ENCODE peak calls at places on chromosome 11, in six cellular contexts. F, L, H, M, N and Z are unnamed samples.

GRCh38 chr11:2094354-2095197 is 44.6 kb downstream of the IGF2 start:
- DNase-seq in F (no peak), L (no peak), H (no peak), M (no peak), N (no peak), Z (no peak)

GRCh38 chr11:3808846-3809623 is 675 bp downstream of the PGAP2 start:
- DNase-seq in F (peak), L (peak), H (no peak), M (no peak), N (peak), Z (no peak)

GRCh38 chr11:110565690-110566336 is 136.1 kb downstream of the FDX1 start:
- DNase-seq in F (no peak), L (no peak), H (no peak), M (no peak), N (no peak), Z (no peak)

GRCh38 chr11:128707671-128708070 is 13.8 kb downstream of the FLI1 start:
- DNase-seq in F (no peak), L (no peak), H (no peak), M (no peak), N (no peak), Z (no peak)

GRCh38 chr11:63614136-63614664 is at the start of gene PLAAT3:
- DNase-seq in F (peak), L (peak), H (no peak), M (peak), N (no peak), Z (peak)

GRCh38 chr11:66335531-66336233 is 552 bp downstream of the RIN1 start:
- DNase-seq in F (peak), L (no peak), H (no peak), M (no peak), N (no peak), Z (no peak)

GRCh38 chr11:118144301-118144701 is 8.3 kb downstream of the SCN4B start:
- DNase-seq in F (no peak), L (no peak), H (no peak), M (no peak), N (no peak), Z (no peak)

GRCh38 chr11:75428301-75428724 is 4.7 kb downstream of the KLHL35 start:
- DNase-seq in F (peak), L (no peak), H (no peak), M (peak), N (peak), Z (no peak)

GRCh38 chr11:116948375-116948774 is 111.0 kb upstream of the APOA1 start:
- DNase-seq in F (no peak), L (peak), H (no peak), M (no peak), N (no peak), Z (no peak)

GRCh38 chr11:41879186-41879738 is 419.8 kb upstream of the LRRC4C start:
- DNase-seq in F (no peak), L (no peak), H (no peak), M (no peak), N (no peak), Z (no peak)

GRCh38 chr11:12361650-12362049 is 15.7 kb upstream of the PARVA start:
- DNase-seq in F (no peak), L (no peak), H (no peak), M (no peak), N (no peak), Z (no peak)

GRCh38 chr11:78218707-78219492 is 30.2 kb downstream of the USP35 start:
- DNase-seq in F (no peak), L (no peak), H (peak), M (no peak), N (no peak), Z (no peak)

GRCh38 chr11:65491614-65492386 is 7.0 kb upstream of the MALAT1 start:
- DNase-seq in F (no peak), L (peak), H (no peak), M (peak), N (peak), Z (no peak)

GRCh38 chr11:689630-690029 is 5.4 kb downstream of the DEAF1 start:
- DNase-seq in F (no peak), L (no peak), H (no peak), M (no peak), N (no peak), Z (no peak)

GRCh38 chr11:48031602-48032001 is 51.2 kb downstream of the PTPRJ start:
- DNase-seq in F (no peak), L (no peak), H (no peak), M (no peak), N (no peak), Z (no peak)

GRCh38 chr11:7600205-7600775 is 73.0 kb downstream of the CYB5R2 start:
- DNase-seq in F (no peak), L (peak), H (no peak), M (peak), N (peak), Z (no peak)

GRCh38 chr11:134819026-134819425 is 407.0 kb upstream of the B3GAT1 start:
- DNase-seq in F (peak), L (no peak), H (no peak), M (no peak), N (no peak), Z (no peak)

GRCh38 chr11:121341609-121342008 is 49.0 kb downstream of the SC5D start:
- DNase-seq in F (no peak), L (no peak), H (no peak), M (no peak), N (no peak), Z (no peak)

GRCh38 chr11:22775248-22775647 is 54.4 kb downstream of the SVIP start:
- DNase-seq in F (no peak), L (no peak), H (no peak), M (no peak), N (no peak), Z (no peak)

GRCh38 chr11:43399983-43400630 is 41.4 kb downstream of the TTC17 start:
- DNase-seq in F (no peak), L (no peak), H (no peak), M (no peak), N (no peak), Z (no peak)

GRCh38 chr11:67516806-67517205 is 6.4 kb downstream of the CABP2 start:
- DNase-seq in F (no peak), L (no peak), H (no peak), M (no peak), N (no peak), Z (no peak)

GRCh38 chr11:64499261-64500004 is 91.6 kb upstream of the SLC22A12 start:
- DNase-seq in F (no peak), L (no peak), H (no peak), M (no peak), N (no peak), Z (no peak)

GRCh38 chr11:108670381-108670930 is 5.6 kb downstream of the DDX10 start:
- DNase-seq in F (no peak), L (no peak), H (no peak), M (no peak), N (no peak), Z (no peak)

GRCh38 chr11:92267968-92268367 is 43.4 kb downstream of the FAT3 start:
- DNase-seq in F (no peak), L (no peak), H (no peak), M (no peak), N (no peak), Z (no peak)

GRCh38 chr11:103637250-103637649 is 399.2 kb upstream of the DDI1 start:
- DNase-seq in F (no peak), L (no peak), H (no peak), M (no peak), N (no peak), Z (no peak)

GRCh38 chr11:114820621-114821020 is 142.3 kb downstream of the NXPE2 start:
- DNase-seq in F (no peak), L (no peak), H (no peak), M (no peak), N (no peak), Z (no peak)

GRCh38 chr11:14413307-14414072 is 54.5 kb upstream of the RRAS2 start:
- DNase-seq in F (no peak), L (no peak), H (no peak), M (no peak), N (peak), Z (no peak)

GRCh38 chr11:18720811-18721575 is 5.0 kb downstream of the IGSF22 start:
- DNase-seq in F (peak), L (peak), H (peak), M (peak), N (no peak), Z (peak)

GRCh38 chr11:128725630-128726461 is 32.0 kb downstream of the FLI1 start:
- DNase-seq in F (no peak), L (no peak), H (no peak), M (no peak), N (peak), Z (no peak)

GRCh38 chr11:122633219-122633829 is 22.2 kb upstream of the UBASH3B start:
- DNase-seq in F (peak), L (no peak), H (no peak), M (peak), N (no peak), Z (no peak)

GRCh38 chr11:83970061-83970671 is 684.0 kb upstream of the CCDC90B start:
- DNase-seq in F (no peak), L (no peak), H (no peak), M (no peak), N (no peak), Z (no peak)

GRCh38 chr11:2262301-2263011 is 7.9 kb downstream of the ASCL2 start:
- DNase-seq in F (no peak), L (no peak), H (no peak), M (no peak), N (no peak), Z (no peak)

GRCh38 chr11:2443881-2444300 is 423 bp downstream of the TRPM5 start:
- DNase-seq in F (no peak), L (no peak), H (no peak), M (no peak), N (no peak), Z (no peak)

GRCh38 chr11:63613517-63614135 is 607 bp downstream of the PLAAT3 start:
- DNase-seq in F (peak), L (no peak), H (no peak), M (peak), N (no peak), Z (no peak)

GRCh38 chr11:76856571-76856970 is 4.1 kb upstream of the ACER3 start:
- DNase-seq in F (no peak), L (no peak), H (no peak), M (no peak), N (no peak), Z (no peak)

GRCh38 chr11:16186680-16187079 is 169.7 kb downstream of the SOX6 start:
- DNase-seq in F (no peak), L (no peak), H (no peak), M (no peak), N (no peak), Z (no peak)

GRCh38 chr11:14906614-14907392 is 14.8 kb upstream of the CYP2R1 start:
- DNase-seq in F (no peak), L (no peak), H (no peak), M (no peak), N (no peak), Z (no peak)

GRCh38 chr11:85941380-85941973 is 86.3 kb downstream of the CCDC83 start:
- DNase-seq in F (peak), L (no peak), H (no peak), M (peak), N (peak), Z (no peak)
- TF ChIP-seq CTCF in F (peak), L (peak), H (peak), M (peak), N (peak), Z (peak)

DNA sequence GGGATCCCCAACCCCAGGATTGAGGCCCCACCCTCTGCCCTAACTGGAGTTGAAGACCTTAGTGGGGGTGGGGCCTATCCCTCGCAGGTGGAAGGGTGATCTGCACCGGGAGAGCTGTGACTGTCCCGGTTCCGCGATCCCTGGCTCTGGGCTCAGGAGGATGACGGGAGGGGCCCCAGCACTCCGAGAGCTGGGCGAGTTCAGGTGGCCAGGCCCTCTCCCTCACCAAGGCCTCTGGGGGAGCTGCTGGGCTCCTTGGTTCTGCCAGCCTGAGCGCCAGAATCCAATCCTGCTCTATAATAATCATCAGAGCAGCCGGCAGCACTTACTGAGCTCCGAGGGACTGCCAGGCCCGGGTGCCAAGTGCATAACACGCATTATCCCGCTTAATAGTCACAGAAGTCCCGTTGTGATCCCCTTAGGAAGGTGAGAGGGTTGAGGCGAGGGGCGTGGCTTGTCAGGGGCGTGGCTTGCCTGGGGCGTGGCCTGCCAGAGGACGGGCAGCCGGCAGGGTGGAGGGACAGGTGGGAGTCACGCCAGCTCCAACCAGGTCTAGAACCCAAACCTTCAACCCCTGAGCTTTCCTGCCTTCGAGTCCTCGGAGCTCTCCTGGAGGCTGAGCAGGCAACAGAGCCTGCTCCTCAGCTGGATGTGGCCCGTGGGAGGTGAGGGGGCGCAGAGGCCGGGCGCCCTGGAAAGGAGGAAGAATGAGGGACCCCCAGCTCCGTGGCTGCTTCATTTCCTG is 7.2 kb upstream of the SYT7 start:
- DNase-seq in F (peak), L (peak), H (no peak), M (peak), N (no peak), Z (peak)
- TF ChIP-seq CTCF in F (peak), L (no peak), H (peak), M (no peak), N (peak), Z (peak)

GRCh38 chr11:10564692-10565318 is 3.7 kb downstream of the LYVE1 start:
- DNase-seq in F (no peak), L (no peak), H (no peak), M (peak), N (no peak), Z (no peak)
- TF ChIP-seq CTCF in F (peak), L (peak), H (peak), M (peak), N (peak), Z (no peak)

GRCh38 chr11:125224391-125225015 is 60.0 kb downstream of the PKNOX2 start:
- DNase-seq in F (peak), L (peak), H (no peak), M (peak), N (no peak), Z (no peak)
- TF ChIP-seq CTCF in F (peak), L (peak), H (peak), M (peak), N (peak), Z (peak)

GRCh38 chr11:89625171-89625570 is 84.9 kb upstream of the TRIM77 start:
- DNase-seq in F (peak), L (no peak), H (no peak), M (no peak), N (no peak), Z (no peak)
- TF ChIP-seq CTCF in F (peak), L (no peak), H (peak), M (no peak), N (no peak), Z (peak)

DNA sequence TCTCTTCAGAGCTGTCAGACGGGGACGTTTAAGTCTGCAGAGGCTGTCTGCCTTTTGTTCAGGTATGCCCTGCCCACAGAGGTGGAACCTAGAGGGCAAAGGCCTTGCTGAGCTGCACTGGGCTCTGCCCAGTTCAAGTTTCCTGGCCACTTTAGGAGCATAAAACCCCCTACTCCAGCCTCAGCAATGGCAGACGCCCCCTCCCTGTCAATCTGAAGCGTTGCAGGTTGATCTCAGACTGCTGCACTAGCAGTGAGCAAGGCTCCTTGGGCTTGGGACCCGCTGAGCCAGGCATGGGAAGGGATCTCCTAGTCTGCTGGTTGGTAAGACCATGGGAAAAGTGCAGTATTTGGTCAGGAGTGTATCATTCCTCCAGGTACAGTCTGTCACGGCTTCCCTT is 66.6 kb upstream of the TP53I11 start:
- DNase-seq in F (peak), L (no peak), H (no peak), M (no peak), N (no peak), Z (no peak)
- TF ChIP-seq CTCF in F (peak), L (no peak), H (peak), M (no peak), N (peak), Z (peak)